ENCODE peak calls at places on chromosome 17, in eight cellular contexts. One of them, this sample, is unnamed.

GRCh38 chr17:65495255-65496060 is 66.0 kb downstream of the AXIN2 start:
- DNase-seq in breast epithelium: no peak
- DNase-seq in cardiac muscle cell: peak; percentile 23
- DNase-seq in psoas muscle: no peak
- DNase-seq in neural progenitor cell: peak; percentile 88
- DNase-seq in mesendoderm: peak; percentile 84
- DNase-seq in upper lobe of right lung: peak; percentile 77
- DNase-seq in left lung: no peak
- DNase-seq in this sample: peak; percentile 61

GRCh38 chr17:59618894-59619312 is 792 bp upstream of the CLTC start:
- DNase-seq in cardiac muscle cell: peak; percentile 92
- DNase-seq in breast epithelium: no peak
- DNase-seq in upper lobe of right lung: no peak
- DNase-seq in mesendoderm: no peak
- DNase-seq in left lung: no peak
- DNase-seq in neural progenitor cell: peak; percentile 95
- DNase-seq in psoas muscle: no peak
- DNase-seq in this sample: no peak

GRCh38 chr17:77353684-77354419 is 213.1 kb downstream of the SEC14L1 start:
- DNase-seq in left lung: no peak
- DNase-seq in cardiac muscle cell: no peak
- DNase-seq in mesendoderm: no peak
- DNase-seq in breast epithelium: no peak
- DNase-seq in neural progenitor cell: no peak
- DNase-seq in psoas muscle: no peak
- DNase-seq in upper lobe of right lung: no peak
- DNase-seq in this sample: no peak

GRCh38 chr17:33334703-33335102 is 41.6 kb upstream of the ASIC2 start:
- DNase-seq in mesendoderm: no peak
- DNase-seq in cardiac muscle cell: no peak
- DNase-seq in left lung: no peak
- DNase-seq in upper lobe of right lung: no peak
- DNase-seq in breast epithelium: no peak
- DNase-seq in neural progenitor cell: no peak
- DNase-seq in psoas muscle: no peak
- DNase-seq in this sample: no peak

GRCh38 chr17:59893617-59894100 is 738 bp downstream of the RPS6KB1 start:
- DNase-seq in neural progenitor cell: peak; percentile 67
- DNase-seq in psoas muscle: no peak
- DNase-seq in mesendoderm: peak; percentile 55
- DNase-seq in cardiac muscle cell: peak; percentile 74
- DNase-seq in upper lobe of right lung: no peak
- DNase-seq in left lung: no peak
- DNase-seq in breast epithelium: no peak
- DNase-seq in this sample: no peak

GRCh38 chr17:36534117-36534880 is at the start of gene MYO19:
- DNase-seq in mesendoderm: peak; percentile 92
- DNase-seq in left lung: peak; percentile 90
- DNase-seq in psoas muscle: peak; percentile 74
- DNase-seq in cardiac muscle cell: peak; percentile 70
- DNase-seq in breast epithelium: peak; percentile 67
- DNase-seq in neural progenitor cell: peak; percentile 92
- DNase-seq in upper lobe of right lung: peak; percentile 88
- DNase-seq in this sample: peak; percentile 80

GRCh38 chr17:76373481-76373825 is 11.0 kb upstream of the SPHK1 start:
- DNase-seq in mesendoderm: no peak
- DNase-seq in upper lobe of right lung: no peak
- DNase-seq in breast epithelium: no peak
- DNase-seq in psoas muscle: no peak
- DNase-seq in cardiac muscle cell: peak; percentile 59
- DNase-seq in left lung: peak; percentile 20
- DNase-seq in neural progenitor cell: peak; percentile 33
- DNase-seq in this sample: no peak

GRCh38 chr17:16484445-16485169 is 7.4 kb downstream of the LRRC75A start:
- DNase-seq in neural progenitor cell: peak; percentile 38
- DNase-seq in psoas muscle: no peak
- DNase-seq in cardiac muscle cell: no peak
- DNase-seq in mesendoderm: peak; percentile 54
- DNase-seq in upper lobe of right lung: no peak
- DNase-seq in left lung: no peak
- DNase-seq in breast epithelium: no peak
- DNase-seq in this sample: no peak

GRCh38 chr17:35160354-35161201 is 13.0 kb downstream of the UNC45B start:
- DNase-seq in psoas muscle: no peak
- DNase-seq in breast epithelium: no peak
- DNase-seq in cardiac muscle cell: no peak
- DNase-seq in mesendoderm: no peak
- DNase-seq in left lung: no peak
- DNase-seq in neural progenitor cell: no peak
- DNase-seq in upper lobe of right lung: no peak
- DNase-seq in this sample: no peak

GRCh38 chr17:79749156-79749815 is 18.5 kb downstream of the ENPP7 start:
- DNase-seq in neural progenitor cell: peak; percentile 38
- DNase-seq in left lung: no peak
- DNase-seq in mesendoderm: no peak
- DNase-seq in upper lobe of right lung: no peak
- DNase-seq in cardiac muscle cell: no peak
- DNase-seq in psoas muscle: no peak
- DNase-seq in breast epithelium: no peak
- DNase-seq in this sample: no peak

GRCh38 chr17:83050651-83051422 is 28.6 kb upstream of the METRNL start:
- DNase-seq in left lung: no peak
- DNase-seq in psoas muscle: no peak
- DNase-seq in upper lobe of right lung: no peak
- DNase-seq in neural progenitor cell: no peak
- DNase-seq in cardiac muscle cell: no peak
- DNase-seq in breast epithelium: no peak
- DNase-seq in mesendoderm: no peak
- DNase-seq in this sample: no peak

GRCh38 chr17:45150911-45151809 is 2.9 kb downstream of the HEXIM1 start:
- DNase-seq in neural progenitor cell: no peak
- DNase-seq in left lung: no peak
- DNase-seq in upper lobe of right lung: no peak
- DNase-seq in mesendoderm: no peak
- DNase-seq in breast epithelium: no peak
- DNase-seq in cardiac muscle cell: no peak
- DNase-seq in psoas muscle: no peak
- DNase-seq in this sample: no peak

GRCh38 chr17:75681289-75681688 is 14.2 kb downstream of the SAP30BP start:
- DNase-seq in mesendoderm: no peak
- DNase-seq in upper lobe of right lung: no peak
- DNase-seq in neural progenitor cell: no peak
- DNase-seq in psoas muscle: no peak
- DNase-seq in breast epithelium: no peak
- DNase-seq in cardiac muscle cell: no peak
- DNase-seq in left lung: no peak
- DNase-seq in this sample: no peak

GRCh38 chr17:34154916-34155730 is 100.0 kb upstream of the CCL2 start:
- DNase-seq in upper lobe of right lung: no peak
- DNase-seq in cardiac muscle cell: no peak
- DNase-seq in left lung: no peak
- DNase-seq in mesendoderm: peak; percentile 35
- DNase-seq in psoas muscle: no peak
- DNase-seq in breast epithelium: no peak
- DNase-seq in neural progenitor cell: peak; percentile 31
- DNase-seq in this sample: no peak

GRCh38 chr17:7313890-7314718 is 1.1 kb downstream of the GPS2 start:
- DNase-seq in breast epithelium: no peak
- DNase-seq in upper lobe of right lung: no peak
- DNase-seq in neural progenitor cell: no peak
- DNase-seq in left lung: no peak
- DNase-seq in psoas muscle: no peak
- DNase-seq in mesendoderm: peak; percentile 67
- DNase-seq in cardiac muscle cell: no peak
- DNase-seq in this sample: no peak

GRCh38 chr17:48545539-48545938 is 630 bp upstream of the HOXB2 start:
- DNase-seq in upper lobe of right lung: no peak
- DNase-seq in left lung: no peak
- DNase-seq in breast epithelium: no peak
- DNase-seq in neural progenitor cell: peak; percentile 1
- DNase-seq in mesendoderm: no peak
- DNase-seq in cardiac muscle cell: no peak
- DNase-seq in psoas muscle: no peak
- DNase-seq in this sample: no peak

GRCh38 chr17:48547839-48548686 is 3.2 kb upstream of the HOXB2 start:
- DNase-seq in cardiac muscle cell: no peak
- DNase-seq in left lung: no peak
- DNase-seq in neural progenitor cell: peak; percentile 56
- DNase-seq in breast epithelium: no peak
- DNase-seq in psoas muscle: no peak
- DNase-seq in upper lobe of right lung: no peak
- DNase-seq in mesendoderm: no peak
- DNase-seq in this sample: no peak

GRCh38 chr17:48548687-48549621 is 4.0 kb upstream of the HOXB2 start:
- DNase-seq in mesendoderm: no peak
- DNase-seq in left lung: no peak
- DNase-seq in upper lobe of right lung: no peak
- DNase-seq in psoas muscle: no peak
- DNase-seq in breast epithelium: no peak
- DNase-seq in neural progenitor cell: no peak
- DNase-seq in cardiac muscle cell: no peak
- DNase-seq in this sample: no peak

GRCh38 chr17:48546187-48546923 is 1.4 kb upstream of the HOXB2 start:
- DNase-seq in left lung: no peak
- DNase-seq in upper lobe of right lung: no peak
- DNase-seq in psoas muscle: no peak
- DNase-seq in cardiac muscle cell: peak; percentile 86
- DNase-seq in breast epithelium: no peak
- DNase-seq in neural progenitor cell: peak; percentile 64
- DNase-seq in mesendoderm: no peak
- DNase-seq in this sample: no peak

DNA sequence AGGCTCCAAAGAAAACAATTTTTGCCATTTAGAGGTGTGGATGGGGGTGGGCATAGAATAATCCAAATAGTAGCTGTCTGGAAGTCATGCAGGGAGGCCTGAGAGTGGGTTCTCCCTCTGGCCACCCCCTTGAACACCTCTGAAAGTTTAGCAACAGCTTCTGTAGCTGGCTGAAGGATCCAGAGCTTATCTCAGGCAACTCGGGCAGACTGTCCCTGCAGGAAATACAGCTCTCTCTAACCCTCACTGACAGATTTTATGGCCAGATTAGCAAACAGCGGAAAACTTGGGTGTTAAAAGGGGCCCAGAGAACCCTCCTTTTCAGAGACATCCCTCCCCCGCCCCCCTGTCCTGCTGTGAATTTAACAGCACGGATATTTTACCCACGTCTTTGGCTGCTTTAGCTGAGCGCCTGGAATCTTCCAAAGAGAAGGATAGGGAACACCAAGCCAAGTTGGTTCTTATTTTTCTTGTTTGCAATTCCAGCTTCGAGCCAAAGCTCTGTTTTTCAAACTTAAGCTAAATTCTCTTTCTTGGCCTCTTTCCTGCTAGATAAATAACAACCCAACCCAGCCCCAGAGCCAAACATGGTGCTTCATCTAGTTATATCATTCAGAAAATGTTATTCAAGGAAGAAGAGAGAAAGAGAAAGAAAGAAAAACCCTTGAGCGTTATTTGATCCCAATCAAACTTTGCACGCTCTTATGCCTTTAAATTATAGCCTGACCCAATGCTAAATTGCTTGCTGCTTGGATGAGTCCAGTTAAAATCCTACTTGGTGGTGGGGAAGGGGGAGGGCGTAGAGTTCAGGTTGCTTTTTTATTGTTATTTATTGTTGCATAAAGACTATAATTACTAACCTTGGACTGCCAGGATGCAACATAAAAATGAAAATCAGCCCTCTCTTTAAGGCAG is 2.3 kb upstream of the HOXB2 start:
- DNase-seq in cardiac muscle cell: no peak
- DNase-seq in psoas muscle: no peak
- DNase-seq in neural progenitor cell: no peak
- DNase-seq in upper lobe of right lung: no peak
- DNase-seq in breast epithelium: no peak
- DNase-seq in mesendoderm: no peak
- DNase-seq in left lung: no peak
- DNase-seq in this sample: no peak
- H3K4me3 ChIP-seq in cardiac muscle cell: peak overlapping the region; percentile 90
- H3K4me3 ChIP-seq in psoas muscle: peak overlapping the region; percentile 44
- H3K4me3 ChIP-seq in neural progenitor cell: no peak overlapping the region
- H3K4me3 ChIP-seq in upper lobe of right lung: peak overlapping the region; percentile 35
- H3K4me3 ChIP-seq in breast epithelium: peak overlapping the region; percentile 10
- H3K4me3 ChIP-seq in mesendoderm: no peak overlapping the region
- H3K4me3 ChIP-seq in left lung: peak overlapping the region; percentile 6
- H3K4me3 ChIP-seq in this sample: peak overlapping the region; percentile 24

GRCh38 chr17:41736983-41737679 is 2.7 kb upstream of the HAP1 start:
- DNase-seq in upper lobe of right lung: no peak
- DNase-seq in cardiac muscle cell: no peak
- DNase-seq in breast epithelium: no peak
- DNase-seq in mesendoderm: no peak
- DNase-seq in neural progenitor cell: no peak
- DNase-seq in left lung: no peak
- DNase-seq in psoas muscle: no peak
- DNase-seq in this sample: no peak
- H3K27me3 ChIP-seq in upper lobe of right lung: peaks cover 43% of the 10 kb centered on the region
- H3K27me3 ChIP-seq in cardiac muscle cell: peaks cover 57% of the 10 kb centered on the region
- H3K27me3 ChIP-seq in breast epithelium: peaks cover 10% of the 10 kb centered on the region
- H3K27me3 ChIP-seq in mesendoderm: peaks cover 13% of the 10 kb centered on the region
- H3K27me3 ChIP-seq in neural progenitor cell: peaks cover 58% of the 10 kb centered on the region
- H3K27me3 ChIP-seq in left lung: peaks cover 43% of the 10 kb centered on the region
- H3K27me3 ChIP-seq in psoas muscle: peaks cover 53% of the 10 kb centered on the region
- H3K27me3 ChIP-seq in this sample: peaks cover 57% of the 10 kb centered on the region

GRCh38 chr17:29715680-29716079 is 93.0 kb upstream of the CORO6 start:
- DNase-seq in psoas muscle: no peak
- DNase-seq in cardiac muscle cell: no peak
- DNase-seq in neural progenitor cell: no peak
- DNase-seq in left lung: no peak
- DNase-seq in upper lobe of right lung: no peak
- DNase-seq in breast epithelium: no peak
- DNase-seq in mesendoderm: peak; percentile 28
- DNase-seq in this sample: no peak

GRCh38 chr17:29719469-29719868 is 96.8 kb upstream of the CORO6 start:
- DNase-seq in neural progenitor cell: no peak
- DNase-seq in psoas muscle: no peak
- DNase-seq in left lung: no peak
- DNase-seq in cardiac muscle cell: no peak
- DNase-seq in breast epithelium: no peak
- DNase-seq in mesendoderm: no peak
- DNase-seq in upper lobe of right lung: no peak
- DNase-seq in this sample: no peak

GRCh38 chr17:29717817-29718216 is 95.1 kb upstream of the CORO6 start:
- DNase-seq in breast epithelium: no peak
- DNase-seq in left lung: no peak
- DNase-seq in neural progenitor cell: no peak
- DNase-seq in psoas muscle: no peak
- DNase-seq in cardiac muscle cell: no peak
- DNase-seq in mesendoderm: no peak
- DNase-seq in upper lobe of right lung: no peak
- DNase-seq in this sample: no peak

GRCh38 chr17:29720471-29720990 is 97.8 kb upstream of the CORO6 start:
- DNase-seq in neural progenitor cell: no peak
- DNase-seq in left lung: no peak
- DNase-seq in cardiac muscle cell: no peak
- DNase-seq in breast epithelium: no peak
- DNase-seq in upper lobe of right lung: no peak
- DNase-seq in psoas muscle: no peak
- DNase-seq in mesendoderm: no peak
- DNase-seq in this sample: no peak

GRCh38 chr17:29718446-29719039 is 95.8 kb upstream of the CORO6 start:
- DNase-seq in upper lobe of right lung: no peak
- DNase-seq in cardiac muscle cell: no peak
- DNase-seq in neural progenitor cell: no peak
- DNase-seq in psoas muscle: no peak
- DNase-seq in mesendoderm: no peak
- DNase-seq in left lung: no peak
- DNase-seq in breast epithelium: no peak
- DNase-seq in this sample: no peak
- H3K4me1 ChIP-seq in upper lobe of right lung: peaks cover 47% of the 10 kb centered on the region
- H3K4me1 ChIP-seq in cardiac muscle cell: peaks cover 24% of the 10 kb centered on the region
- H3K4me1 ChIP-seq in neural progenitor cell: peaks cover 26% of the 10 kb centered on the region
- H3K4me1 ChIP-seq in psoas muscle: peaks cover 63% of the 10 kb centered on the region
- H3K4me1 ChIP-seq in mesendoderm: peaks cover 2% of the 10 kb centered on the region
- H3K4me1 ChIP-seq in left lung: peaks cover 12% of the 10 kb centered on the region
- H3K4me1 ChIP-seq in breast epithelium: no peaks in the 10 kb centered on the region
- H3K4me1 ChIP-seq in this sample: peaks cover 56% of the 10 kb centered on the region

GRCh38 chr17:48995332-48995870 is 1.8 kb upstream of the IGF2BP1 start:
- DNase-seq in upper lobe of right lung: no peak
- DNase-seq in breast epithelium: no peak
- DNase-seq in mesendoderm: peak; percentile 93
- DNase-seq in psoas muscle: no peak
- DNase-seq in left lung: no peak
- DNase-seq in cardiac muscle cell: peak; percentile 59
- DNase-seq in neural progenitor cell: peak; percentile 85
- DNase-seq in this sample: no peak
- H3K4me3 ChIP-seq in upper lobe of right lung: no peak overlapping the region
- H3K4me3 ChIP-seq in breast epithelium: no peak overlapping the region
- H3K4me3 ChIP-seq in mesendoderm: peak overlapping the region; percentile 94
- H3K4me3 ChIP-seq in psoas muscle: peak overlapping the region; percentile 23
- H3K4me3 ChIP-seq in left lung: no peak overlapping the region
- H3K4me3 ChIP-seq in cardiac muscle cell: peak overlapping the region; percentile 96
- H3K4me3 ChIP-seq in neural progenitor cell: peak overlapping the region; percentile 97
- H3K4me3 ChIP-seq in this sample: no peak overlapping the region